ENCODE peak calls at places on chromosomes 13 and 19, in eight cellular contexts. I is fibroblast of the aortic adventitia, F is lower lobe of right lung, A is left lung, C is GM23338, E is keratinocyte, Q is retinal pigment epithelial cell, J is AG09309. R is an unnamed sample.

GRCh38 chr13:101988140-101988539 is 413.7 kb downstream of the FGF14 start:
- DNase-seq in A (no peak), Q (no peak), I (no peak), E (no peak), J (no peak), F (no peak), C (peak; percentile 28), R (no peak)

GRCh38 chr19:54390942-54391577 is 24.2 kb upstream of the TTYH1 start:
- DNase-seq in Q (peak; percentile 6), F (no peak), J (peak; percentile 25), C (peak; percentile 94), I (peak; percentile 69), A (no peak), E (peak; percentile 4), R (peak; percentile 30)

GRCh38 chr19:17121736-17122293 is 46.2 kb downstream of the MYO9B start:
- DNase-seq in C (no peak), I (peak; percentile 97), E (no peak), A (no peak), J (peak; percentile 87), Q (no peak), F (no peak), R (no peak)

GRCh38 chr13:90448466-90449037 is 898.9 kb upstream of the MIR17HG start:
- DNase-seq in C (no peak), J (no peak), A (no peak), Q (no peak), E (no peak), I (no peak), F (no peak), R (no peak)

GRCh38 chr13:33583398-33583797 is 234.6 kb upstream of the RFC3 start:
- DNase-seq in A (no peak), C (no peak), F (no peak), E (no peak), I (no peak), J (no peak), Q (no peak), R (no peak)

GRCh38 chr19:54248016-54248601 is 5.5 kb upstream of the LILRA6 start:
- DNase-seq in C (no peak), E (no peak), F (peak; percentile 62), J (no peak), I (no peak), A (peak; percentile 73), Q (no peak), R (peak; percentile 35)

GRCh38 chr13:110536006-110536693 is 25.4 kb downstream of the RAB20 start:
- DNase-seq in A (peak; percentile 85), J (no peak), C (no peak), E (no peak), F (peak; percentile 80), Q (no peak), I (no peak), R (no peak)

GRCh38 chr19:18762125-18763023 is 28.7 kb downstream of the COMP start:
- DNase-seq in E (no peak), A (peak; percentile 88), I (peak; percentile 64), Q (peak; percentile 51), J (no peak), F (peak; percentile 92), C (peak; percentile 65), R (no peak)

DNA sequence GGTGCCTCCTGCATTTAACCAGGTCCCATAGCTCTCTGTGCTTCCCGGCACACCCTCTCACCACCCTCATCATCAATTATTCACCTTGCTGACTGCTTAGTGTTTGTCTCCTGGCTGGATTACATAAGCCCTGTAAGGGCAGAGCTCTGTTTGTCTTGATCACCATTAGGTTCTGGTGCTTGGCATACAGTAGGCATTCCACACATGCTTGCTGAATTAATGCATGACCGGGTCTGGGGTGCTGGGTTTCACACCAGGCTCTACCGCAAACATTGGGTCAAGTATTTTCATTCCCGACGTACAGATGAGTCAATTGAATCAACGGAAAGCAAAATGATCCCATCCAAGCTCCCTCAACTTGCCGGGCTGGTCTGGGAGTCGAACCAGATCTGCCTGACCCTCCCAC is 28.5 kb downstream of the VAV1 start:
- DNase-seq in A (no peak), F (no peak), J (peak; percentile 7), I (peak; percentile 43), Q (no peak), C (no peak), E (peak; percentile 75), R (peak; percentile 2)
- H3K4me3 ChIP-seq in A (peak overlapping the region; percentile 17), F (peak overlapping the region; percentile 46), J (no peak overlapping the region), I (no peak overlapping the region), Q (no peak overlapping the region), C (peak overlapping the region; percentile 22), E (no peak overlapping the region), R (no peak overlapping the region)

DNA sequence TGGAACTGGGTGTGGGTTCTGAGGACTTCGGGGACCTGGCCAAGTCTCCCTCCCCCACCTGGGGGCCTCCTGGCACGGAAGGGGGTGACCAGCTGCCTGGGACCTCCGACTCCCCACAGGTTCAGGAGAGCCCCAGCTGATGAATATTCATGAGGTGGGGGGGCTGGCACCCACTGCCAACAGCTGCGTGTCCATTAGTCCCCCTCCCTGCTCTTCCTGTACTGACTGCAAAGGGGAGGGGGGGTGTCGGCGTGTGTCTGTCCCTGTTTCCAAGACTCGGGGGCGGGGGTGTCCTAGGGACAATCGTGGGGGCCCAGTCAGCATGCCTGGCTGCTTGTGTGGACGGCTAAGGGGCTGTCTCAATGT is 10.6 kb upstream of the NFIX start:
- DNase-seq in I (no peak), F (no peak), J (no peak), Q (no peak), A (no peak), E (no peak), C (no peak), R (no peak)
- H3K4me3 ChIP-seq in I (no peak overlapping the region), F (no peak overlapping the region), J (no peak overlapping the region), Q (no peak overlapping the region), A (no peak overlapping the region), E (no peak overlapping the region), C (no peak overlapping the region), R (no peak overlapping the region)

DNA sequence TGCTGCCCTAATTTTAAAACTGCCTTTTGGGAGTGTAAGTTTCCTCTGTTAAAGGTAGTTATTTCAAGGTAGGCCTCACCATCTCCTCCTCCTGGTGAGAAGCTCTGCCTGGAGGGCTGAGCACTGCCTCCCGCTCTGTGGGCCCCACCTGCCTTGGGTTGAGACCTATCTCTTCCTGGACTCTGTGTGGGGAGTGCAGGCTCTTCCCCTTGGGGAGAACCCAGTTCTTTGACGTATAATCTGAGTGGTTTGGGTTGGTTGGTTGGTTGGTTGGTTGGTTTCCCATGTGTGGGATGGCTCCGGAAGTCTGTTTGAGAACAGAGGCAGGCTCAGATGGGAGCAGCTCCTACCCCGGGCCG is 39.1 kb downstream of the ACTN4 start:
- DNase-seq in I (no peak), Q (no peak), E (no peak), A (no peak), J (no peak), C (no peak), F (no peak), R (no peak)
- H3K4me3 ChIP-seq in I (no peak overlapping the region), Q (no peak overlapping the region), E (no peak overlapping the region), A (no peak overlapping the region), J (no peak overlapping the region), C (peak overlapping the region; percentile 33), F (no peak overlapping the region), R (no peak overlapping the region)

GRCh38 chr19:20186163-20186562 is 19.1 kb downstream of the ZNF486 start:
- DNase-seq in Q (no peak), E (no peak), F (no peak), J (no peak), I (no peak), A (no peak), C (no peak), R (no peak)
- H3K4me3 ChIP-seq in Q (no peak overlapping the region), E (no peak overlapping the region), F (no peak overlapping the region), J (no peak overlapping the region), I (no peak overlapping the region), A (no peak overlapping the region), C (no peak overlapping the region), R (no peak overlapping the region)

DNA sequence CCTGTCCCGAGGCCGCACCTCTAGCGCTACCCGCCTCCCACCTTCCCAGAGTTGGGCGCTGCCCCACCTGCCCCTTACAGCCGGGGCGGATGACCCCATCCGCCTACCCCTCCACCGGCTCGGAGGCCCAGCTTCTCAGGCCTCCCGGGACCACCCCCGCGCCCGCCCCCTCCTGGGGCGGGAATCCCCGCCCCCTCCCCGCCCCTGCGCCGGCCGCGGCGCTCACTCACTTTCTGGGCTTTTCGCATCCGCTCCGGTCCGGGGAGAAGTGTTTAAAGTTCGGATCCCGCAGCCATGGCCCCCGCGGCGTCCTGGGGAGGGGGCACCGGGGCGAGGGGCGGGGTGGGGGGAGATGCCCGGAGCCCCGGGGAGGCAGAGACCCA is 448 bp downstream of the ERFL start:
- DNase-seq in C (peak; percentile 46), I (no peak), Q (no peak), J (no peak), E (no peak), A (no peak), F (no peak), R (no peak)
- H3K4me3 ChIP-seq in C (peak overlapping the region; percentile 63), I (peak overlapping the region; percentile 57), Q (peak overlapping the region; percentile 28), J (peak overlapping the region; percentile 22), E (peak overlapping the region; percentile 56), A (peak overlapping the region; percentile 35), F (peak overlapping the region; percentile 54), R (peak overlapping the region; percentile 31)

GRCh38 chr13:42360046-42360445 is 88.1 kb downstream of the AKAP11 start:
- DNase-seq in A (no peak), F (no peak), I (no peak), Q (no peak), J (no peak), C (no peak), E (no peak), R (no peak)

GRCh38 chr13:42355841-42356575 is 84.1 kb downstream of the AKAP11 start:
- DNase-seq in A (no peak), Q (no peak), F (no peak), C (no peak), E (no peak), J (no peak), I (no peak), R (no peak)

GRCh38 chr13:42354246-42355117 is 82.5 kb downstream of the AKAP11 start:
- DNase-seq in J (no peak), I (peak; percentile 84), A (no peak), F (no peak), E (no peak), Q (peak; percentile 3), C (peak; percentile 19), R (peak; percentile 42)

GRCh38 chr13:42350141-42350540 is 78.2 kb downstream of the AKAP11 start:
- DNase-seq in C (no peak), Q (no peak), A (no peak), F (no peak), I (no peak), E (no peak), J (no peak), R (no peak)

DNA sequence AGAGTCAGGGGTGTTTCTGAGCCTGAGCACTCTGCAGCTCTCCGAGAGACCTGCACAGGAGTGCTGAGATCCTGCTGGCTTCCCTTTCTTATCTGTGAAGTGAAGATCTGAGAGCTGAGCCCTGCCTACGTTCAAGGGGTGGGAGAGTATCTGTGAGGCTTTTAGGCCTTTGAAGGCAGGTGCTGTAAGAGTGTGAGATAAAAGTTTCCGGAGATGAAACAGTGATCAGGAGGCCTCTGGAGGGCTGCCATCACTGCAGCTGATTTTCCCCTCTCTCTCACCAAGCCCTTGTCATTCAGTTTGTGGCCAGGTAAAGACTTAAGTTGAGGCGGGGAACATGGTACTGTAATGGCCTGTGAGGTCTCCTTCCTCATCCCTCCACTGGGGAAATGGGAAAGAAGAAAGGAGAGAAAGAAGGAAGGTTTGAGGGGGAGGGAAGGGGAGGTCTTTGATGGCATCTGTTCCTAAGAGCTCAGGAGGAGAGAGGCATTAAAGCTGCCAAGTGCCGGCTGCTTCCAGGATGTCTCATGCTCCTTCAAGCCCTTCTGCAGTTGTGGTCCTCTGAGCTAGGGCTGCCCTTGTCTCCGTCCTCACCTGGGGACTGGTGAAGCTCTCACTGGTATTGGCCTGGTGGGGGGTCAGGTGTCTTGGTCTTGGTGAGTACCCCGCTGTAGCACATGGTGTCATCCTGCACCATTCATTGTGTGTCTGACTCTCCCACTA is 83.3 kb downstream of the AKAP11 start:
- DNase-seq in A (no peak), I (no peak), J (no peak), Q (no peak), E (no peak), C (no peak), F (no peak), R (no peak)
- H3K4me3 ChIP-seq in A (no peak overlapping the region), I (no peak overlapping the region), J (no peak overlapping the region), Q (no peak overlapping the region), E (no peak overlapping the region), C (no peak overlapping the region), F (no peak overlapping the region), R (no peak overlapping the region)